ENCODE peak calls at places on chromosomes 7 and 10, in seven cellular contexts. V is upper lobe of left lung, I is K562, M is spleen, R is HCT116, U is endothelial cell of umbilical vein, Y is vagina. D is an unnamed sample.

GRCh38 chr10:111207525-111207924 is 130.7 kb downstream of the ADRA2A start:
- DNase-seq in R (no peak), Y (no peak), I (peak), M (no peak), V (no peak), U (no peak), D (no peak)

GRCh38 chr7:113159746-113160339 is 41.5 kb upstream of the SMIM30 start:
- DNase-seq in V (no peak), Y (no peak), M (no peak), U (peak), I (peak), R (peak), D (no peak)

GRCh38 chr10:45374451-45375052 is 536 bp downstream of the ALOX5 start:
- DNase-seq in V (no peak), U (no peak), Y (no peak), R (no peak), M (peak), I (no peak), D (no peak)

GRCh38 chr7:47035522-47035921 is 546.4 kb downstream of the TNS3 start:
- DNase-seq in V (no peak), Y (no peak), M (no peak), R (no peak), U (no peak), I (no peak), D (no peak)

GRCh38 chr10:97685395-97685958 is 1.6 kb downstream of the AVPI1 start:
- DNase-seq in Y (no peak), M (no peak), U (peak), V (peak), R (peak), I (peak), D (no peak)

GRCh38 chr7:82818091-82818620 is 344.5 kb downstream of the PCLO start:
- DNase-seq in I (no peak), M (no peak), U (no peak), Y (no peak), R (no peak), V (no peak), D (no peak)

GRCh38 chr7:27149817-27150567 is 2.4 kb downstream of the HOXA3 start:
- DNase-seq in Y (no peak), I (no peak), V (no peak), R (no peak), M (peak), U (no peak), D (peak)

GRCh38 chr10:102131286-102132170 is 1.3 kb upstream of the PPRC1 start:
- DNase-seq in R (no peak), I (no peak), M (no peak), Y (no peak), U (no peak), V (no peak), D (no peak)

GRCh38 chr7:75572396-75572795 is 80.3 kb downstream of the SPDYE5 start:
- DNase-seq in Y (no peak), R (no peak), M (no peak), V (no peak), U (no peak), I (no peak), D (no peak)

GRCh38 chr7:22759721-22760120 is 32.7 kb downstream of the IL6 start:
- DNase-seq in R (no peak), U (no peak), I (no peak), V (no peak), M (no peak), Y (no peak), D (no peak)

GRCh38 chr10:22834471-22834870 is 93.4 kb upstream of the ARMC3 start:
- DNase-seq in R (no peak), M (no peak), U (no peak), I (no peak), V (no peak), Y (no peak), D (no peak)

GRCh38 chr7:115864082-115864481 is 166.5 kb downstream of the TFEC start:
- DNase-seq in U (no peak), M (no peak), R (no peak), V (no peak), Y (no peak), I (no peak), D (no peak)

GRCh38 chr7:34165927-34166550 is 260.7 kb downstream of the BMPER start:
- DNase-seq in M (no peak), Y (no peak), I (peak), U (peak), R (peak), V (no peak), D (no peak)

GRCh38 chr10:98295907-98296306 is 27.9 kb upstream of the LOXL4 start:
- DNase-seq in R (no peak), Y (no peak), M (no peak), V (no peak), I (no peak), U (no peak), D (no peak)

GRCh38 chr7:16978358-16979244 is 96.8 kb upstream of the AGR3 start:
- DNase-seq in R (no peak), M (no peak), U (peak), Y (no peak), I (no peak), V (no peak), D (no peak)

GRCh38 chr10:102644066-102644645 is at the start of gene TRIM8:
- DNase-seq in U (peak), R (no peak), I (peak), V (no peak), Y (no peak), M (peak), D (no peak)

GRCh38 chr10:63699785-63700184 is 178.6 kb downstream of the REEP3 start:
- DNase-seq in U (peak), M (no peak), I (no peak), V (no peak), R (no peak), Y (no peak), D (no peak)
- H3K4me3 ChIP-seq in U (no peak), M (no peak), I (no peak), V (no peak), R (no peak), Y (no peak), D (no peak)

DNA sequence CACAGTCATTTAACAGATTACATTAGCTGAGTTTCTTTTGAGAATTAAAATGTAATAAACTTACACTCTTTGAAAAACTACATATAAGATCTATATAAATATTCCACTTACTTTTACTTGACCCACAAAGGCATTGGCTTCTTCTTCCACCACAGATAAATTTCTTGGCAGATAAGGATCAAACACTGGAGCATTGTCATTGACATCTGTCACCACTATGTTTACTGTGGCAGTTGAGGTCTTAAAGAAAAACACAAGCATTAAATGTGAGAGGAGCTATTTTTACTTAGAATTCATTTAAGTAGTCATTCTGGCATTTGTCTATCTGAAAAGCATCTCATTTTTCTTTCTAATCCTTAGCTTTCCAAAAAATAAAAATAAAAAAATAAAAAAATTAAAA is 734.4 kb downstream of the PCDH15 start:
- DNase-seq in Y (no peak), R (no peak), M (no peak), U (no peak), V (no peak), I (no peak), D (no peak)
- TF ChIP-seq POLR2AphosphoS5 in Y (no peak), R (no peak), M (no peak), U (no peak), V (no peak), I (no peak), D (no peak)

GRCh38 chr10:72364239-72364777 is 9.6 kb upstream of the DNAJB12 start:
- DNase-seq in U (peak), Y (no peak), M (peak), R (peak), V (peak), I (peak), D (peak)
- TF ChIP-seq POLR2A in U (peak), Y (no peak), M (no peak), R (no peak), V (no peak), I (no peak), D (peak)

GRCh38 chr7:56077681-56078080 is 13.6 kb downstream of the SUMF2 start:
- DNase-seq in U (no peak), M (peak), V (peak), Y (no peak), I (no peak), R (no peak), D (no peak)

GRCh38 chr7:56079450-56080185 is 13.1 kb downstream of the PHKG1 start:
- DNase-seq in I (no peak), M (peak), V (peak), Y (no peak), R (no peak), U (peak), D (peak)

GRCh38 chr7:56078196-56078595 is 14.1 kb downstream of the SUMF2 start:
- DNase-seq in M (peak), V (peak), Y (no peak), I (no peak), U (no peak), R (no peak), D (no peak)

DNA sequence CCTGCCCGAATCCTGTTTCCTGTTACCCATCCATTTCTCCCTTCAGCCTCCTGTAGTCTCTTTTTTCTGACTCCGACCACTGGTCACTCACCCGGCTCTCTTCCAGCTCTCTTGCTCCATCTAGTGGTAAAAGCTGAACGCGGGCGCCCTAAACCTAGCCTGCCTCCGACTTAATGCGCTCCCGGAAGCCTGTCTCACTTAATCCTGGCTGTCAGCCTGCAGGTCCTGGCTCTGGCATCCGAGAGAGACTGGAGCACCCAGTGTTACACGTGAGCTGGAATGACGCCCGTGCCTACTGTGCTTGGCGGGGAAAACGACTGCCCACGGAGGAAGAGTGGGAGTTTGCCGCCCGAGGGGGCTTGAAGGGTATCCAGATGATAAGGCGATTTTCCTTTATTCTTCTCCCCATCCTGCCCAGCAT is 10.3 kb downstream of the SUMF2 start:
- DNase-seq in U (peak), I (peak), Y (no peak), R (no peak), V (peak), M (peak), D (peak)
- H3K4me3 ChIP-seq in U (no peak), I (no peak), Y (no peak), R (no peak), V (no peak), M (no peak), D (no peak)

GRCh38 chr10:87619705-87620104 is 40.0 kb upstream of the PAPSS2 start:
- DNase-seq in V (peak), I (no peak), R (no peak), Y (no peak), M (no peak), U (no peak), D (peak)

GRCh38 chr10:87623191-87623590 is 36.5 kb upstream of the PAPSS2 start:
- DNase-seq in U (no peak), M (no peak), Y (no peak), R (no peak), V (no peak), I (no peak), D (no peak)

GRCh38 chr10:87622290-87623004 is 37.2 kb upstream of the PAPSS2 start:
- DNase-seq in U (no peak), I (no peak), R (no peak), V (no peak), M (no peak), Y (no peak), D (no peak)

GRCh38 chr10:87617503-87617902 is 42.2 kb upstream of the PAPSS2 start:
- DNase-seq in U (no peak), Y (no peak), R (no peak), V (no peak), I (no peak), M (no peak), D (no peak)

GRCh38 chr10:87618470-87619423 is 40.9 kb upstream of the PAPSS2 start:
- DNase-seq in R (no peak), Y (no peak), U (no peak), I (no peak), V (peak), M (no peak), D (no peak)
- TF ChIP-seq POLR2AphosphoS5 in R (no peak), Y (no peak), U (no peak), I (no peak), V (peak), M (no peak), D (no peak)

DNA sequence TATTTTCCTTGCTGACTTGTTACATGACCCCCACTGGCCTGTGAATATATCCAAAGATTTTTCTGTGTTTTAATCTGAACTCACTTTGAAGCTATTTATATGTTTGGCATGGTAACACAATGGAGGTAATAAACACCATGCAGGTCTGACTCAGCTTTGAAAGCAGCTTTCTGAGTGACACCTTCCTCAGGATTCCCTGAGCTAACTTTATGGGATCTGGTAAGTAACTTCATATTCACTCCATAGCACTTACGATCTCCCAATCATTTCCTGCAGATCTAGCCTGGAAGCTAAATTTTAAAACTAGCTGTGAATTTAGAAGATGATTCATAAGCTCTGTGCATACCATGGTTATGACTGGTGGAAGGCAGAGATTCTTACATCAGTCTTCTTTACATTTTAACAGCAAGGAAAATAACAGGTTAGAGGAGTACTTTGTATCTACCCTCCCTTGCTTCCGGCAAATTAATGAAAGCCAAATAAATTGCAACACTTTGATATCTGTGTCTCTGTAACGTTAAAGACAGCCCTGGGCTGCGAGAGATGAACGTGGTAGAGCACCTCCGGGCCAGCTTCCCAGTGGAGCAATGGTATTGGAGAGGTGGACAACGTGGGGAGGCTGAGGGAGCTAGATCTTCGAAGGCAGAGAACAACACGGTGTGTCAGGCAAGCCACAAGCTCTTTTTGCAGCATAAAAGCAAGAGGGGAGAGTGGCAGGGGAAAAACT is 170.2 kb upstream of the KLF14 start:
- DNase-seq in I (peak), U (peak), M (no peak), V (no peak), R (peak), Y (peak), D (no peak)
- TF ChIP-seq POLR2A in I (no peak), U (no peak), M (no peak), V (no peak), R (no peak), Y (no peak), D (no peak)

DNA sequence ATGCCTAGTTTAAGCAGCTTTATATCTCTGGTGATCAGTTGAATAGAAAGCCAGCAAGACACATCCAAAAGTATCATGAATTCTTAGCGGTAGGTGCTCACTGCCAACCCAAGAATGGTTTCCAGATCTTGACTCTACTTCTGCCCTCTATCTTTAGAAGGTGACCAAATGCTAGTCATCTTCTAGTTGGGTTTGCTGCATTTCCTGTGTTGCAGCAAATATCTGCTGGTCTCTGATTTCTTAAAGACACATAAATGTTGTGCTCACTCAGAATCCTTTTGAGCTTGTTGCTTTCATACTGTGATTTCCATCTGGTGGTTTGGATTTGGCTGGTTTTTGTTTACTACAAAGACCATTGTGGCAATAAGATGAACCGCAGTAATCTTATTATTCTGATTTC is 2.2 kb downstream of the CDC123 start:
- DNase-seq in R (no peak), V (no peak), U (no peak), Y (no peak), M (no peak), I (no peak), D (no peak)
- H3K4me3 ChIP-seq in R (no peak), V (no peak), U (no peak), Y (no peak), M (no peak), I (no peak), D (no peak)

GRCh38 chr10:10796061-10796773 is 221.5 kb upstream of the CELF2 start:
- DNase-seq in Y (no peak), V (no peak), M (no peak), I (no peak), U (peak), R (no peak), D (no peak)
- TF ChIP-seq POLR2AphosphoS5 in Y (no peak), V (peak), M (no peak), I (no peak), U (no peak), R (no peak), D (no peak)

GRCh38 chr10:133358920-133359300 is 1.1 kb upstream of the FUOM start:
- DNase-seq in M (no peak), R (no peak), U (no peak), V (no peak), Y (no peak), I (no peak), D (no peak)

GRCh38 chr10:133356953-133357292 is 896 bp downstream of the FUOM start:
- DNase-seq in R (no peak), Y (no peak), M (no peak), U (no peak), I (no peak), V (no peak), D (no peak)

GRCh38 chr10:133356549-133356948 is 1.3 kb downstream of the FUOM start:
- DNase-seq in V (no peak), I (no peak), U (no peak), R (no peak), M (no peak), Y (no peak), D (no peak)

GRCh38 chr10:133358162-133358919 is 522 bp upstream of the FUOM start:
- DNase-seq in Y (no peak), R (no peak), V (no peak), U (no peak), M (peak), I (no peak), D (no peak)

GRCh38 chr10:133357293-133358151 is at the start of gene FUOM:
- DNase-seq in V (peak), M (peak), R (peak), I (peak), Y (no peak), U (peak), D (no peak)
- TF ChIP-seq POLR2A in V (peak), M (no peak), R (no peak), I (peak), Y (no peak), U (no peak), D (peak)

DNA sequence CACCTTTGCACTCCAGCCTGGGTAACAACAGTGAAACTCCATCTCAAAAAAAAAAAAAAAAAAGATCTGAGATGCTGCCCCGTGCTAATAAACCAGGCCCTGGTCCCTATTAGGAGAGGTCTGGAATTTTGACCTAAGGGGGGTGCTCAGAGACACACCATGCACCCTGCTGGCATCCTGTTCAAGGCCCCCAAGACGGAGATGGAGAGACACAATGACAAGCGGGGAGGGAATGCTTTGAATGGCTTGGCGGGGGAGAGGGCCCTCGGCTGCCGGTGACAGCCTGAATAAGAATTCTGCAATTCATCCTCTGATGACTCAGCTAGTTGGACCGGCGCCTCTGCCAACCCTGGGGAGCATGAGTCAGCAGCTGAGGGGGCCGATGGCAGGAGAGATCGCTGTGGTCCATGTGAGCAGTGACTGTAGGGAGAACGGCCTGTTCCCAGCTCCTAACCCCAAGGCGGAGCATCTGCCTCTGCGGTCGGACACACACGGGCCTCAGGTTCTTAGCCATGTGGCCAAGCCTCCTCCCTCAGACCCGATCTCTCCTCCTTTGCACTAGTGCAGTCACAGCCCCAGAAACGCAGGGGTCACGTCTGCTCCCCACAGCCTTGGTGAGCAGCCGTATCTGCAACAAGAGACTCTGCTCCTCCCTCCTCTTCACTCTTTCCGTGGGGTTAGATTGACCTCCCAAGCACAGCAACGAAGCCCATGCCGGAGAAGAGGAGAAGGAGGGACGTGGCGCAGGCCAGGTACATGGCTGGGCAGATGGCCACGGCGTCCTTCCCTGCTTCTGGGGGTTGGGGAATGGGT is 14.9 kb downstream of the TRIM56 start:
- DNase-seq in V (peak), M (peak), Y (no peak), U (peak), I (peak), R (peak), D (peak)
- H3K4me3 ChIP-seq in V (no peak), M (no peak), Y (no peak), U (no peak), I (no peak), R (peak), D (no peak)